ENCODE peak calls at places on chromosome 16, in eight cellular contexts. One of them, this sample, is unnamed.

GRCh38 chr16:51569204-51569911 is 418.3 kb upstream of the SALL1 start:
- DNase-seq in brain microvascular endothelial cell: no peak
- DNase-seq in astrocyte of the spinal cord: peak
- DNase-seq in IMR-90: no peak
- DNase-seq in AG09309: no peak
- DNase-seq in dorsolateral prefrontal cortex: no peak
- DNase-seq in heart right ventricle: no peak
- DNase-seq in lower lobe of right lung: no peak
- DNase-seq in this sample: peak

GRCh38 chr16:86515780-86516617 is 5.7 kb downstream of the FOXF1 start:
- DNase-seq in brain microvascular endothelial cell: no peak
- DNase-seq in astrocyte of the spinal cord: peak
- DNase-seq in IMR-90: peak
- DNase-seq in AG09309: no peak
- DNase-seq in dorsolateral prefrontal cortex: no peak
- DNase-seq in heart right ventricle: no peak
- DNase-seq in lower lobe of right lung: no peak
- DNase-seq in this sample: no peak

GRCh38 chr16:1770328-1771071 is 843 bp downstream of the NME3 start:
- DNase-seq in brain microvascular endothelial cell: peak
- DNase-seq in astrocyte of the spinal cord: peak
- DNase-seq in IMR-90: peak
- DNase-seq in AG09309: no peak
- DNase-seq in dorsolateral prefrontal cortex: peak
- DNase-seq in heart right ventricle: peak
- DNase-seq in lower lobe of right lung: peak
- DNase-seq in this sample: peak

GRCh38 chr16:66020642-66021041 is 345.8 kb upstream of the CDH5 start:
- DNase-seq in brain microvascular endothelial cell: no peak
- DNase-seq in astrocyte of the spinal cord: no peak
- DNase-seq in IMR-90: peak
- DNase-seq in AG09309: no peak
- DNase-seq in dorsolateral prefrontal cortex: no peak
- DNase-seq in heart right ventricle: no peak
- DNase-seq in lower lobe of right lung: no peak
- DNase-seq in this sample: peak

GRCh38 chr16:84513111-84514065 is 8.9 kb upstream of the MEAK7 start:
- DNase-seq in brain microvascular endothelial cell: peak
- DNase-seq in astrocyte of the spinal cord: peak
- DNase-seq in IMR-90: peak
- DNase-seq in AG09309: no peak
- DNase-seq in dorsolateral prefrontal cortex: no peak
- DNase-seq in heart right ventricle: no peak
- DNase-seq in lower lobe of right lung: no peak
- DNase-seq in this sample: no peak

GRCh38 chr16:52482916-52483315 is 64.0 kb downstream of the TOX3 start:
- DNase-seq in brain microvascular endothelial cell: no peak
- DNase-seq in astrocyte of the spinal cord: no peak
- DNase-seq in IMR-90: no peak
- DNase-seq in AG09309: no peak
- DNase-seq in dorsolateral prefrontal cortex: no peak
- DNase-seq in heart right ventricle: no peak
- DNase-seq in lower lobe of right lung: no peak
- DNase-seq in this sample: no peak

GRCh38 chr16:57797526-57798266 is 4.6 kb downstream of the KIFC3 start:
- DNase-seq in brain microvascular endothelial cell: no peak
- DNase-seq in astrocyte of the spinal cord: no peak
- DNase-seq in IMR-90: no peak
- DNase-seq in AG09309: no peak
- DNase-seq in dorsolateral prefrontal cortex: no peak
- DNase-seq in heart right ventricle: no peak
- DNase-seq in lower lobe of right lung: peak
- DNase-seq in this sample: peak

GRCh38 chr16:27313422-27314160 is at the start of gene IL4R:
- DNase-seq in brain microvascular endothelial cell: peak
- DNase-seq in astrocyte of the spinal cord: peak
- DNase-seq in IMR-90: peak
- DNase-seq in AG09309: peak
- DNase-seq in dorsolateral prefrontal cortex: no peak
- DNase-seq in heart right ventricle: peak
- DNase-seq in lower lobe of right lung: peak
- DNase-seq in this sample: peak

GRCh38 chr16:25006504-25007055 is 8.6 kb downstream of the ARHGAP17 start:
- DNase-seq in brain microvascular endothelial cell: peak
- DNase-seq in astrocyte of the spinal cord: peak
- DNase-seq in IMR-90: peak
- DNase-seq in AG09309: no peak
- DNase-seq in dorsolateral prefrontal cortex: no peak
- DNase-seq in heart right ventricle: no peak
- DNase-seq in lower lobe of right lung: no peak
- DNase-seq in this sample: no peak

GRCh38 chr16:57263585-57264351 is 18.7 kb downstream of the ARL2BP start:
- DNase-seq in brain microvascular endothelial cell: no peak
- DNase-seq in astrocyte of the spinal cord: no peak
- DNase-seq in IMR-90: no peak
- DNase-seq in AG09309: no peak
- DNase-seq in dorsolateral prefrontal cortex: peak
- DNase-seq in heart right ventricle: no peak
- DNase-seq in lower lobe of right lung: peak
- DNase-seq in this sample: no peak

GRCh38 chr16:880471-881171 is 80.1 kb upstream of the GNG13 start:
- DNase-seq in brain microvascular endothelial cell: no peak
- DNase-seq in astrocyte of the spinal cord: no peak
- DNase-seq in IMR-90: no peak
- DNase-seq in AG09309: no peak
- DNase-seq in dorsolateral prefrontal cortex: no peak
- DNase-seq in heart right ventricle: no peak
- DNase-seq in lower lobe of right lung: peak
- DNase-seq in this sample: no peak

GRCh38 chr16:87101903-87102302 is 215.3 kb downstream of the C16orf95 start:
- DNase-seq in brain microvascular endothelial cell: peak
- DNase-seq in astrocyte of the spinal cord: peak
- DNase-seq in IMR-90: peak
- DNase-seq in AG09309: peak
- DNase-seq in dorsolateral prefrontal cortex: no peak
- DNase-seq in heart right ventricle: no peak
- DNase-seq in lower lobe of right lung: no peak
- DNase-seq in this sample: no peak

GRCh38 chr16:30946671-30947532 is 2.0 kb upstream of the ORAI3 start:
- DNase-seq in brain microvascular endothelial cell: no peak
- DNase-seq in astrocyte of the spinal cord: no peak
- DNase-seq in IMR-90: no peak
- DNase-seq in AG09309: no peak
- DNase-seq in dorsolateral prefrontal cortex: no peak
- DNase-seq in heart right ventricle: no peak
- DNase-seq in lower lobe of right lung: no peak
- DNase-seq in this sample: no peak

GRCh38 chr16:30949655-30950515 is 1.0 kb downstream of the ORAI3 start:
- DNase-seq in brain microvascular endothelial cell: peak
- DNase-seq in astrocyte of the spinal cord: peak
- DNase-seq in IMR-90: peak
- DNase-seq in AG09309: no peak
- DNase-seq in dorsolateral prefrontal cortex: no peak
- DNase-seq in heart right ventricle: peak
- DNase-seq in lower lobe of right lung: peak
- DNase-seq in this sample: peak

GRCh38 chr16:30948956-30949654 is at the start of gene ORAI3:
- DNase-seq in brain microvascular endothelial cell: peak
- DNase-seq in astrocyte of the spinal cord: peak
- DNase-seq in IMR-90: peak
- DNase-seq in AG09309: no peak
- DNase-seq in dorsolateral prefrontal cortex: peak
- DNase-seq in heart right ventricle: peak
- DNase-seq in lower lobe of right lung: peak
- DNase-seq in this sample: peak

GRCh38 chr16:30947533-30948086 is 1.3 kb upstream of the ORAI3 start:
- DNase-seq in brain microvascular endothelial cell: no peak
- DNase-seq in astrocyte of the spinal cord: no peak
- DNase-seq in IMR-90: no peak
- DNase-seq in AG09309: no peak
- DNase-seq in dorsolateral prefrontal cortex: no peak
- DNase-seq in heart right ventricle: no peak
- DNase-seq in lower lobe of right lung: no peak
- DNase-seq in this sample: no peak

GRCh38 chr16:30948087-30948955 is 547 bp upstream of the ORAI3 start:
- DNase-seq in brain microvascular endothelial cell: peak
- DNase-seq in astrocyte of the spinal cord: peak
- DNase-seq in IMR-90: peak
- DNase-seq in AG09309: peak
- DNase-seq in dorsolateral prefrontal cortex: peak
- DNase-seq in heart right ventricle: peak
- DNase-seq in lower lobe of right lung: peak
- DNase-seq in this sample: peak
- H3K4me3 ChIP-seq in brain microvascular endothelial cell: peak
- H3K4me3 ChIP-seq in astrocyte of the spinal cord: peak
- H3K4me3 ChIP-seq in IMR-90: peak
- H3K4me3 ChIP-seq in AG09309: peak
- H3K4me3 ChIP-seq in dorsolateral prefrontal cortex: peak
- H3K4me3 ChIP-seq in heart right ventricle: peak
- H3K4me3 ChIP-seq in lower lobe of right lung: peak
- H3K4me3 ChIP-seq in this sample: peak

GRCh38 chr16:49466529-49466831 is 92.9 kb downstream of the C16orf78 start:
- DNase-seq in brain microvascular endothelial cell: no peak
- DNase-seq in astrocyte of the spinal cord: no peak
- DNase-seq in IMR-90: no peak
- DNase-seq in AG09309: no peak
- DNase-seq in dorsolateral prefrontal cortex: no peak
- DNase-seq in heart right ventricle: no peak
- DNase-seq in lower lobe of right lung: no peak
- DNase-seq in this sample: no peak

GRCh38 chr16:49465661-49466528 is 92.3 kb downstream of the C16orf78 start:
- DNase-seq in brain microvascular endothelial cell: no peak
- DNase-seq in astrocyte of the spinal cord: no peak
- DNase-seq in IMR-90: no peak
- DNase-seq in AG09309: no peak
- DNase-seq in dorsolateral prefrontal cortex: no peak
- DNase-seq in heart right ventricle: no peak
- DNase-seq in lower lobe of right lung: no peak
- DNase-seq in this sample: no peak

GRCh38 chr16:49463529-49463928 is 89.9 kb downstream of the C16orf78 start:
- DNase-seq in brain microvascular endothelial cell: no peak
- DNase-seq in astrocyte of the spinal cord: no peak
- DNase-seq in IMR-90: no peak
- DNase-seq in AG09309: no peak
- DNase-seq in dorsolateral prefrontal cortex: no peak
- DNase-seq in heart right ventricle: no peak
- DNase-seq in lower lobe of right lung: no peak
- DNase-seq in this sample: no peak

GRCh38 chr16:49464093-49464492 is 90.5 kb downstream of the C16orf78 start:
- DNase-seq in brain microvascular endothelial cell: no peak
- DNase-seq in astrocyte of the spinal cord: no peak
- DNase-seq in IMR-90: no peak
- DNase-seq in AG09309: no peak
- DNase-seq in dorsolateral prefrontal cortex: no peak
- DNase-seq in heart right ventricle: no peak
- DNase-seq in lower lobe of right lung: no peak
- DNase-seq in this sample: no peak

DNA sequence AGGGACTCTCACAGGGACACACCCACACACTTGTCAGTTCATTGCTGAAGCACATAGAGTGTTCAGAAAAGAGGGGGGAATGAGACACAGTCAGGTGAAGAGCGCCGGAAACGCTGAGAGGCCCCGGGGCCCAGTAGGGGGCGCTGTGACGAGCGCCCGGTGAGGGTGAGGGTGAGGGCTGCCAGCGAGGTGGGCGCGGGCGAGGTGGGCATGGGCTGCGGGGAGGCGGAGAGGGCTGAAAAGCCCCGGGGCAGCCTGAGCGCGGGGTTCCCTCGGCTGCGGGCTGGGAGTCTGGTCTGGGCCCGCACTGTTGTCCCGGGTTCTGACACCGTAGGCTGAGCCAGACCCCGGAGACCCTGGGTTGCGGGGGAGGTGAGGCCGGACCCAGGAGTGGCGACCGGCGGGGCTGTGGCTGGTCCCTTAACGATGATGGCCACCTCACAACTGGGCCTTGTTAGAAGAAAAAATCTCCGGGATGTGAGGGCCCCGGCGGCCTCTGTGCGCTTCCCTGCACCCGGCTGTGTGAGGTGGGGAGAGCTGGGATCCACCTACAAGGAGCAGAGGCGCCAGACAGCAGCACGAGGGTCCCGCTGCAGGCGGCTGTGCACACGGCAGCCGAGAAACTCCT is 91.4 kb downstream of the C16orf78 start:
- DNase-seq in brain microvascular endothelial cell: no peak
- DNase-seq in astrocyte of the spinal cord: no peak
- DNase-seq in IMR-90: no peak
- DNase-seq in AG09309: no peak
- DNase-seq in dorsolateral prefrontal cortex: no peak
- DNase-seq in heart right ventricle: no peak
- DNase-seq in lower lobe of right lung: peak
- DNase-seq in this sample: no peak
- TF ChIP-seq CTCF in brain microvascular endothelial cell: peak
- TF ChIP-seq CTCF in astrocyte of the spinal cord: peak
- TF ChIP-seq CTCF in IMR-90: no peak
- TF ChIP-seq CTCF in AG09309: no peak
- TF ChIP-seq CTCF in dorsolateral prefrontal cortex: peak
- TF ChIP-seq CTCF in heart right ventricle: no peak
- TF ChIP-seq CTCF in lower lobe of right lung: peak
- TF ChIP-seq CTCF in this sample: no peak

GRCh38 chr16:75461575-75461974 is 2.9 kb downstream of the TMEM170A start:
- DNase-seq in brain microvascular endothelial cell: no peak
- DNase-seq in astrocyte of the spinal cord: no peak
- DNase-seq in IMR-90: no peak
- DNase-seq in AG09309: no peak
- DNase-seq in dorsolateral prefrontal cortex: no peak
- DNase-seq in heart right ventricle: no peak
- DNase-seq in lower lobe of right lung: no peak
- DNase-seq in this sample: no peak
- H3K4me3 ChIP-seq in brain microvascular endothelial cell: no peak
- H3K4me3 ChIP-seq in astrocyte of the spinal cord: no peak
- H3K4me3 ChIP-seq in IMR-90: no peak
- H3K4me3 ChIP-seq in AG09309: no peak
- H3K4me3 ChIP-seq in dorsolateral prefrontal cortex: no peak
- H3K4me3 ChIP-seq in heart right ventricle: no peak
- H3K4me3 ChIP-seq in lower lobe of right lung: no peak
- H3K4me3 ChIP-seq in this sample: no peak

GRCh38 chr16:89445166-89445565 is 45.2 kb downstream of the ANKRD11 start:
- DNase-seq in brain microvascular endothelial cell: no peak
- DNase-seq in astrocyte of the spinal cord: no peak
- DNase-seq in IMR-90: no peak
- DNase-seq in AG09309: no peak
- DNase-seq in dorsolateral prefrontal cortex: no peak
- DNase-seq in heart right ventricle: no peak
- DNase-seq in lower lobe of right lung: no peak
- DNase-seq in this sample: no peak

GRCh38 chr16:89443727-89444084 is 46.7 kb downstream of the ANKRD11 start:
- DNase-seq in brain microvascular endothelial cell: no peak
- DNase-seq in astrocyte of the spinal cord: no peak
- DNase-seq in IMR-90: no peak
- DNase-seq in AG09309: no peak
- DNase-seq in dorsolateral prefrontal cortex: no peak
- DNase-seq in heart right ventricle: no peak
- DNase-seq in lower lobe of right lung: no peak
- DNase-seq in this sample: no peak

GRCh38 chr16:89444151-89444723 is 46.1 kb downstream of the ANKRD11 start:
- DNase-seq in brain microvascular endothelial cell: no peak
- DNase-seq in astrocyte of the spinal cord: no peak
- DNase-seq in IMR-90: no peak
- DNase-seq in AG09309: no peak
- DNase-seq in dorsolateral prefrontal cortex: no peak
- DNase-seq in heart right ventricle: no peak
- DNase-seq in lower lobe of right lung: no peak
- DNase-seq in this sample: no peak

GRCh38 chr16:89442588-89442987 is 47.8 kb downstream of the ANKRD11 start:
- DNase-seq in brain microvascular endothelial cell: no peak
- DNase-seq in astrocyte of the spinal cord: no peak
- DNase-seq in IMR-90: no peak
- DNase-seq in AG09309: no peak
- DNase-seq in dorsolateral prefrontal cortex: no peak
- DNase-seq in heart right ventricle: no peak
- DNase-seq in lower lobe of right lung: no peak
- DNase-seq in this sample: no peak

GRCh38 chr16:89442990-89443726 is 47.2 kb downstream of the ANKRD11 start:
- DNase-seq in brain microvascular endothelial cell: peak
- DNase-seq in astrocyte of the spinal cord: peak
- DNase-seq in IMR-90: peak
- DNase-seq in AG09309: no peak
- DNase-seq in dorsolateral prefrontal cortex: no peak
- DNase-seq in heart right ventricle: peak
- DNase-seq in lower lobe of right lung: no peak
- DNase-seq in this sample: peak
- TF ChIP-seq CTCF in brain microvascular endothelial cell: peak
- TF ChIP-seq CTCF in astrocyte of the spinal cord: no peak
- TF ChIP-seq CTCF in IMR-90: peak
- TF ChIP-seq CTCF in AG09309: no peak
- TF ChIP-seq CTCF in dorsolateral prefrontal cortex: no peak
- TF ChIP-seq CTCF in heart right ventricle: no peak
- TF ChIP-seq CTCF in lower lobe of right lung: no peak
- TF ChIP-seq CTCF in this sample: peak